ENCODE peak calls at places on chromosomes 2 and 18, in ten cellular contexts. D is AG04450, B is sigmoid colon, N is gastrocnemius medialis, O is GM13976, Q is mammary epithelial cell, U is AG04449, S is endodermal cell, G is mesothelial cell of epicardium, J is ovary. Z is an unnamed sample.

GRCh38 chr18:59305295-59305694 is 13.2 kb downstream of the CPLX4 start:
- DNase-seq in D (no peak), B (no peak), N (no peak), O (no peak), Q (no peak), U (no peak), S (no peak), G (no peak), J (no peak), Z (no peak)

GRCh38 chr2:200156140-200156858 is 150.2 kb upstream of the SPATS2L start:
- DNase-seq in D (peak), B (no peak), N (peak), O (no peak), Q (peak), U (no peak), S (no peak), G (no peak), J (no peak), Z (no peak)

GRCh38 chr18:35203001-35203553 is 37.8 kb upstream of the ZNF397 start:
- DNase-seq in D (no peak), B (no peak), N (no peak), O (no peak), Q (no peak), U (no peak), S (no peak), G (no peak), J (no peak), Z (no peak)

GRCh38 chr2:240557101-240557751 is 562 bp downstream of the ANKMY1 start:
- DNase-seq in D (no peak), B (no peak), N (peak), O (no peak), Q (no peak), U (no peak), S (no peak), G (peak), J (peak), Z (no peak)

GRCh38 chr18:79784965-79785770 is 12.6 kb upstream of the KCNG2 start:
- DNase-seq in D (no peak), B (peak), N (no peak), O (no peak), Q (peak), U (no peak), S (no peak), G (no peak), J (no peak), Z (no peak)

GRCh38 chr2:73246850-73247249 is 12.7 kb downstream of the CCT7 start:
- DNase-seq in D (no peak), B (no peak), N (no peak), O (no peak), Q (no peak), U (no peak), S (no peak), G (no peak), J (no peak), Z (no peak)

GRCh38 chr2:104769096-104769495 is 84.8 kb upstream of the POU3F3 start:
- DNase-seq in D (no peak), B (no peak), N (no peak), O (no peak), Q (no peak), U (no peak), S (no peak), G (no peak), J (no peak), Z (no peak)

GRCh38 chr2:234670052-234670451 is 173.2 kb upstream of the ARL4C start:
- DNase-seq in D (no peak), B (no peak), N (no peak), O (no peak), Q (peak), U (peak), S (peak), G (no peak), J (no peak), Z (no peak)

GRCh38 chr2:215619022-215619958 is 183.4 kb upstream of the FN1 start:
- DNase-seq in D (no peak), B (no peak), N (no peak), O (no peak), Q (no peak), U (no peak), S (peak), G (no peak), J (no peak), Z (no peak)

GRCh38 chr2:7430869-7431641 is 513.8 kb downstream of the RNF144A start:
- DNase-seq in D (no peak), B (no peak), N (peak), O (peak), Q (peak), U (no peak), S (peak), G (peak), J (no peak), Z (peak)

DNA sequence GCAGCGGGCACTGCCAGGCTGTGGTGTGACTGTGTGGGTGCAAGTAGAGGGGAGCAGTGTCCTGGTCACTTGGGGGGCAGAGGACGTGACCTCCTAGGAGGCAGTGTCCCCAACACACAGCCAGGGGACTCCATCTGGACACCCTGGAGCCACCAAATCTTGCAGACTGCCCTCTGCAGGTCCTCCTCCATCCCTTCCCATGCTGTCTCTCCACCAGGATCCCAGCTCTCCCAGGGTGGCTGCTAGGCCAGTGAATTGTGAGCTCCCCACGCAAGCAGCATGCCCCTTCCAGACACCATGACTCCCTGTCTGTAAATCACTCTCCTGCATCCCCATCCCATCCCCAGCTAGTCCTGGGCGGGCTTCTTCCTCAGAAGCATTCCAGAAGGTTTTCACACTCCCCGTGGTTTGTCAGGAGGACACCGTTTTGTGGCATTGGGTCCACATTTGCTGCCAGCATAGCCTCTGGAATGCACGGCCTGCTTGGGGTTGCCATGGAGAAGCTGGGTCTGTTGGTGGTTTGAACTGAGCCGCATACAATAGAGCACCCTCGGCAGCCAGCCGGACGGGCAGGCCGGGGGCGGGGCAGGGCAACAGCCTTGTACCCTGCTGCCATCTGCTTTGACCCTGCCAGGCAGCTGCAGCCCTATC is 210.7 kb downstream of the KLHL29 start:
- DNase-seq in D (no peak), B (peak), N (peak), O (no peak), Q (peak), U (peak), S (no peak), G (no peak), J (no peak), Z (no peak)
- TF ChIP-seq CTCF in D (no peak), B (no peak), N (no peak), O (no peak), Q (no peak), U (peak), S (peak), G (no peak), J (no peak), Z (no peak)

GRCh38 chr2:36376992-36377738 is 21.6 kb downstream of the CRIM1 start:
- DNase-seq in D (no peak), B (no peak), N (peak), O (no peak), Q (peak), U (no peak), S (peak), G (no peak), J (no peak), Z (no peak)
- TF ChIP-seq CTCF in D (no peak), B (no peak), N (no peak), O (no peak), Q (no peak), U (no peak), S (no peak), G (no peak), J (no peak), Z (no peak)

DNA sequence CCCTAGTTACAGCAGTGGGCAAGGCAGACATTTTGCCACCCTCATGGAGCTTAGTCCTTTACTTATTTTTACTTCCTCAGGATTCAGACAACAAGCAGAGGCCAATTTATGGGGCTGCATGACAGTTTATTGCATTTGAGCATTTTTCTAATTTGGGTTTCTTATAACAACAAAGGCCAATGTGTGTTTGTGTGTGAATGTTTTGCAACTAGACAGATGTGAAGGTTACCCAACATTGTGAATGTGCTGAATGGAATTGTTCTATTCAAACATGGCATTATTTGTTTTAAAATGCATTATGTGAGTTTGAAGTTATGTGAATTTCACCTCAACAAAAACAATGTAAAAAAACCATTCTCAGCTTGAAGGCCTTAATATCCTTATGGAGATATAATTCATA is 57.4 kb downstream of the CCDC195 start:
- DNase-seq in D (no peak), B (no peak), N (no peak), O (no peak), Q (peak), U (peak), S (no peak), G (no peak), J (no peak), Z (no peak)
- TF ChIP-seq CTCF in D (no peak), B (no peak), N (no peak), O (no peak), Q (no peak), U (no peak), S (no peak), G (no peak), J (no peak), Z (no peak)

GRCh38 chr2:74983606-74984005 is 25.2 kb downstream of the POLE4 start:
- DNase-seq in D (no peak), B (no peak), N (no peak), O (no peak), Q (no peak), U (no peak), S (no peak), G (no peak), J (no peak), Z (no peak)

GRCh38 chr2:74984017-74984416 is 25.6 kb downstream of the POLE4 start:
- DNase-seq in D (no peak), B (no peak), N (no peak), O (no peak), Q (no peak), U (no peak), S (no peak), G (no peak), J (no peak), Z (no peak)

GRCh38 chr2:74979844-74980243 is 21.4 kb downstream of the POLE4 start:
- DNase-seq in D (no peak), B (no peak), N (no peak), O (no peak), Q (no peak), U (no peak), S (no peak), G (no peak), J (no peak), Z (no peak)

GRCh38 chr2:74984947-74985637 is 26.6 kb downstream of the POLE4 start:
- DNase-seq in D (no peak), B (no peak), N (no peak), O (no peak), Q (no peak), U (no peak), S (peak), G (no peak), J (no peak), Z (no peak)

DNA sequence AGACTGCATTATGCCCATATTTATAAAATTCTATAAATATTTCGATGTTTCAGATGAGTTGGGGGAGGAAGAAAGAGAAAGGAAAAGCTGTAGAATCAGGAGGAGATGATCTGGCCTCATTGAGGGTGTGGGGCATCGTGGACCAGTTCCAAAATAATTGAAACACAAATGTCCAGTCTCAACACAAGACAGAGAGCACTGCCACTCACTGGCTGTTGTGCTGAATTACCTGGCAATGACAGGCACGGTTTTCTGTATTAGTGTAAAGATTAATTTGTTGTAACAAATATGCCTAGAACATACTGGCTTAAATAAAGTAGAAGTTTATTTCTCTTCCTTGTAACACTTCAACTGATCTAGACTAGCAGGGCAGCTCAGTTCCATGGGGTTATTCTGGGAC is 24.1 kb downstream of the POLE4 start:
- DNase-seq in D (no peak), B (no peak), N (no peak), O (peak), Q (peak), U (no peak), S (no peak), G (no peak), J (no peak), Z (no peak)
- TF ChIP-seq CTCF in D (no peak), B (no peak), N (no peak), O (no peak), Q (peak), U (peak), S (peak), G (no peak), J (no peak), Z (no peak)

GRCh38 chr2:185284696-185285095 is 453.9 kb upstream of the FSIP2 start:
- DNase-seq in D (no peak), B (no peak), N (no peak), O (no peak), Q (no peak), U (no peak), S (no peak), G (no peak), J (no peak), Z (no peak)

GRCh38 chr2:185274718-185275484 is 463.7 kb upstream of the FSIP2 start:
- DNase-seq in D (no peak), B (no peak), N (no peak), O (no peak), Q (no peak), U (no peak), S (no peak), G (no peak), J (no peak), Z (no peak)

DNA sequence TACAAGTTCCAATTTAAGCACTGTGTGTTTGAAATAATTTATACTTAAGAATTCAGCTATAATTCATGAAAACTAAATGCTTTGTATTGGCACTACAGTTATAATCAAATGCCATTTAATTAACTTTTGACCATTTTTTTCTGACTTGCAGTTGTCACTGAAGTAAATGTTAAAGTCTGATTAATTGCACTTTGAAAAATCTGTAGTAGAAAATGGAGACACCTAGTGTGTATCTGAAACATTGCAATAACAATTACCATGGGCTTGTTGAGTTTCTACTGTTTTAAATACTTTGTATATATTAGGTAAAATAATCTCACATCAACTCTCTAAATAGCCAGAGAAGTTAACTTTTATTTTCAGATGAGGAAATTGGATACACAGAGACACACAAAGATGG is 458.6 kb upstream of the FSIP2 start:
- DNase-seq in D (no peak), B (no peak), N (no peak), O (no peak), Q (peak), U (no peak), S (no peak), G (no peak), J (no peak), Z (no peak)
- TF ChIP-seq CTCF in D (peak), B (no peak), N (no peak), O (no peak), Q (peak), U (no peak), S (peak), G (peak), J (no peak), Z (peak)

GRCh38 chr2:41962912-41963652 is 84.7 kb upstream of the PKDCC start:
- DNase-seq in D (no peak), B (no peak), N (no peak), O (no peak), Q (no peak), U (no peak), S (peak), G (no peak), J (no peak), Z (no peak)

GRCh38 chr2:41965886-41966285 is 81.9 kb upstream of the PKDCC start:
- DNase-seq in D (no peak), B (peak), N (peak), O (no peak), Q (no peak), U (no peak), S (no peak), G (no peak), J (no peak), Z (no peak)

GRCh38 chr2:41966431-41966893 is 81.4 kb upstream of the PKDCC start:
- DNase-seq in D (peak), B (peak), N (peak), O (no peak), Q (peak), U (peak), S (peak), G (no peak), J (peak), Z (no peak)

GRCh38 chr2:41965173-41965875 is 82.5 kb upstream of the PKDCC start:
- DNase-seq in D (no peak), B (no peak), N (peak), O (no peak), Q (no peak), U (no peak), S (peak), G (no peak), J (peak), Z (no peak)

DNA sequence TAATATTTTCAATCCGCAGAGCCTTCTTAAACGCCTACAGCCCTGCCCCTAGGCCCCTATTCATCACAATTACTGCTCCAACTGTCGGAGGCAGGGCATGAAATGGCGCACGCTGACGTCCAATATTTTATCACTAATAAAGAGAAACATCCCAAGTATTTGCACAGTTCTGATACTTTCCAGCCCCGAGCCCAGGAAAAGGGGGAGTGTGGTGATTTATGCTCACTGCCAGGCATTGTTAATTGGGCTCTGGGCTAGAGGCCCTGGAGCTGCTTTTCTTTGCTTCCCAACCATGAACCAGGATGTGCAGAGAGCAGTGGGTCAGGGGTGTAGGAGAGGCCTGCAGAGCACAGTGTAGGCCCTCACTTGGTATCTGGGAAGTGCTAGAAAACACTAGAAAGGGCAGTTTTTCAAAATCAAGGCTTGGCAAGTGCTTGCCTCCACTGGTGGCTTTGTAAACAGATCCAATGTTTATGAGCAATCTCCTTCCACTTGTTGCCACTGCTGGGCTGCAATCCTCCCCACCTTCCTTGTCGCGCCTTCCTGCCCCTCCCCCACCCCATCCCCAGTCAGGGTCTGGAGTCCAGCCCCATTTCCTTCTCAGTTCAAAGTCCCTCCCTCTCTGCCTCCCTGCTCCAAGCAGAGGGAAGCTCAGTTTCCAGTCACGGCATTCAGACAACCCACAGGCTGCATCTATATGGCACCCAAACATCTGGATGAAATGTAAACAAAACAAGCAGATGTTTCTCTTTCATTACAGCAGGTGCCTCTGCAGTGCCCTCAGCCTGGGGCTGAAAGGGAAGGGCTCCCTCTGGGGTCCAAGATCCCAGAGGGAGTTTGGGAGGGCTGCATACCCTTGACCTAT is 83.9 kb upstream of the PKDCC start:
- DNase-seq in D (no peak), B (peak), N (peak), O (no peak), Q (no peak), U (no peak), S (peak), G (peak), J (peak), Z (no peak)
- TF ChIP-seq CTCF in D (no peak), B (no peak), N (no peak), O (no peak), Q (no peak), U (no peak), S (peak), G (no peak), J (no peak), Z (no peak)

GRCh38 chr2:236176417-236176816 is 8.2 kb upstream of the GBX2 start:
- DNase-seq in D (no peak), B (peak), N (no peak), O (peak), Q (no peak), U (no peak), S (peak), G (no peak), J (no peak), Z (no peak)
- TF ChIP-seq CTCF in D (peak), B (no peak), N (no peak), O (peak), Q (peak), U (peak), S (peak), G (peak), J (no peak), Z (peak)

DNA sequence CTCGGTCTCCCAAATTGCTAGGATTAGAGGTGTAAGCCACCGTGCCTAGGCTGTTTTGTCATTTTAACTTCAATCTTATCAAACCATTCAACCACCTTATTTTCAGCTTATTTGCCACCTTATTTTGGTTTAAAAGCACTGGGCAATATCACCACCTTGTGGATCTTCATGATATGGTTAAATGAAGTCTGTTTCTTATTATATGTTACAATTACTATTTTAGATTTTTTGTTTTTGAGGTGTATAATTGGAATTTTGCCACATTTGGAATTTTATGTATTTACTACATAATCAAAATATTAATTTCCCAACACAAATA is 43.8 kb upstream of the SCN9A start:
- DNase-seq in D (peak), B (no peak), N (no peak), O (no peak), Q (peak), U (no peak), S (no peak), G (no peak), J (no peak), Z (no peak)
- TF ChIP-seq CTCF in D (peak), B (no peak), N (no peak), O (no peak), Q (peak), U (peak), S (peak), G (peak), J (no peak), Z (peak)

GRCh38 chr18:74898965-74899364 is 301.3 kb downstream of the ZNF407 start:
- DNase-seq in D (no peak), B (no peak), N (no peak), O (no peak), Q (peak), U (no peak), S (no peak), G (no peak), J (no peak), Z (no peak)

GRCh38 chr18:74897971-74898657 is 300.4 kb downstream of the ZNF407 start:
- DNase-seq in D (no peak), B (no peak), N (no peak), O (no peak), Q (peak), U (peak), S (no peak), G (no peak), J (no peak), Z (no peak)

GRCh38 chr18:74895686-74896085 is 298.0 kb downstream of the ZNF407 start:
- DNase-seq in D (no peak), B (no peak), N (no peak), O (no peak), Q (peak), U (no peak), S (no peak), G (no peak), J (no peak), Z (no peak)

GRCh38 chr18:74899554-74899953 is 301.9 kb downstream of the ZNF407 start:
- DNase-seq in D (no peak), B (peak), N (peak), O (no peak), Q (no peak), U (no peak), S (no peak), G (no peak), J (peak), Z (no peak)

GRCh38 chr18:74896390-74896991 is 298.8 kb downstream of the ZNF407 start:
- DNase-seq in D (no peak), B (no peak), N (peak), O (peak), Q (peak), U (no peak), S (peak), G (no peak), J (no peak), Z (peak)
- TF ChIP-seq CTCF in D (no peak), B (no peak), N (peak), O (peak), Q (peak), U (no peak), S (peak), G (no peak), J (no peak), Z (peak)

GRCh38 chr2:218999881-219000568 is 6.8 kb upstream of the CRYBA2 start:
- DNase-seq in D (no peak), B (no peak), N (no peak), O (no peak), Q (no peak), U (no peak), S (peak), G (no peak), J (no peak), Z (no peak)
- TF ChIP-seq CTCF in D (no peak), B (no peak), N (no peak), O (no peak), Q (no peak), U (no peak), S (no peak), G (no peak), J (no peak), Z (no peak)